ENCODE peak calls at places on chromosomes 3 and 15, in eight cellular contexts. C, S, Y, P, K, F, I and R are unnamed samples. For H3K36me3, the result is how much of the 10 kb centered on the place peaks cover.

GRCh38 chr3:183370391-183370790 is 58.0 kb downstream of the MCF2L2 start:
- DNase-seq in S (no peak), Y (no peak), K (no peak), F (no peak), C (peak), I (no peak), P (no peak), R (no peak)

GRCh38 chr3:177810162-177810623 is 612.9 kb upstream of the TBL1XR1 start:
- DNase-seq in P (no peak), C (peak), I (peak), K (no peak), Y (no peak), F (no peak), S (no peak), R (peak)

GRCh38 chr3:141367038-141367730 is 1.1 kb upstream of the ZBTB38 start:
- DNase-seq in C (peak), P (no peak), F (no peak), Y (no peak), I (peak), K (no peak), S (peak), R (peak)

GRCh38 chr3:21942328-21942727 is 191.3 kb upstream of the ZNF385D start:
- DNase-seq in K (no peak), C (peak), Y (no peak), P (no peak), F (no peak), I (peak), S (no peak), R (peak)

GRCh38 chr3:192169332-192169915 is 557.9 kb downstream of the FGF12 start:
- DNase-seq in I (no peak), F (no peak), C (no peak), Y (no peak), S (no peak), P (no peak), K (no peak), R (no peak)

GRCh38 chr3:50442940-50443579 is 60.4 kb downstream of the CACNA2D2 start:
- DNase-seq in F (no peak), K (peak), C (no peak), Y (peak), P (peak), I (no peak), S (no peak), R (no peak)

GRCh38 chr15:49731187-49731828 is 110.5 kb downstream of the DTWD1 start:
- DNase-seq in F (no peak), S (no peak), C (no peak), P (no peak), I (no peak), K (no peak), Y (no peak), R (no peak)

GRCh38 chr3:172856766-172857742 is 106.5 kb downstream of the ECT2 start:
- DNase-seq in Y (peak), K (peak), S (no peak), F (no peak), I (peak), C (no peak), P (peak), R (no peak)

GRCh38 chr15:61069369-61070075 is 159.6 kb downstream of the RORA start:
- DNase-seq in S (no peak), I (no peak), K (no peak), Y (no peak), C (peak), F (no peak), P (no peak), R (no peak)

GRCh38 chr3:31346542-31346979 is 186.2 kb upstream of the STT3B start:
- DNase-seq in P (no peak), I (no peak), S (no peak), F (no peak), Y (no peak), C (no peak), K (no peak), R (no peak)

GRCh38 chr15:41512512-41513281 is 930 bp downstream of the LTK start:
- DNase-seq in C (no peak), S (no peak), P (peak), Y (peak), F (peak), K (peak), I (no peak), R (no peak)

GRCh38 chr3:30289751-30290150 is 316.6 kb upstream of the TGFBR2 start:
- DNase-seq in F (no peak), S (no peak), C (no peak), K (no peak), Y (no peak), P (no peak), I (no peak), R (no peak)

GRCh38 chr3:66693461-66693912 is 192.7 kb upstream of the LRIG1 start:
- DNase-seq in S (no peak), F (no peak), C (peak), I (peak), P (peak), Y (peak), K (peak), R (no peak)

GRCh38 chr3:54517424-54517823 is 395.1 kb downstream of the CACNA2D3 start:
- DNase-seq in P (no peak), I (no peak), C (no peak), K (no peak), F (no peak), Y (no peak), S (no peak), R (no peak)

GRCh38 chr3:54515439-54516213 is 393.3 kb downstream of the CACNA2D3 start:
- DNase-seq in K (no peak), P (no peak), I (no peak), F (no peak), S (no peak), Y (no peak), C (no peak), R (no peak)

GRCh38 chr3:54511766-54512365 is 389.5 kb downstream of the CACNA2D3 start:
- DNase-seq in F (no peak), C (no peak), Y (no peak), S (no peak), P (no peak), K (no peak), I (no peak), R (no peak)

GRCh38 chr3:54518011-54518675 is 395.8 kb downstream of the CACNA2D3 start:
- DNase-seq in C (no peak), S (no peak), Y (no peak), P (no peak), F (no peak), K (no peak), I (no peak), R (no peak)

DNA sequence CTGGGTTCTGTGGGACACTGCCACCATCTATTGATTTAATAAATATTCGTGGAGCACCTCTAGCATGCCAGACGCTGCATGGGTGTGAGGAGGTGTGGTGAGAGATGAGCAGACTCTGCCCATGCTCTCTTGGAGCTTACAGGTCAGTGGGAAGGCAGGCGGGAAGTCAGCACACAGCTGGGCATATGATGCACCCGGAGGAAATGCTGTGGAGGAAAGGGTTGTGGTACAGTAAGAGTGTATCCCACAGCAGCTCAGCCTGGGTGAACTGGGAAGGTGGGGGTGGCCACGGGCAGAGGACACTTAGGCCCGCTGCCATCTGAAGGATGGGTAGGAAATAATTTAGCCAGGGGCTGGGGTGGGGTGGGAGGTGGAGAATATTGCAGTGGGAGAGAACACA is 392.1 kb downstream of the CACNA2D3 start:
- DNase-seq in F (no peak), I (no peak), K (no peak), C (no peak), Y (no peak), P (no peak), S (no peak), R (no peak)
- TF ChIP-seq CTCF in F (no peak), I (no peak), K (no peak), C (no peak), Y (no peak), P (no peak), S (no peak), R (no peak)

GRCh38 chr15:89799925-89800500 is 14.6 kb downstream of the ANPEP start:
- DNase-seq in Y (no peak), S (no peak), I (no peak), C (no peak), F (no peak), P (no peak), K (no peak), R (no peak)
- H3K36me3 ChIP-seq in Y (under half), S (under half), I (half or more), C (half or more), F (under half), P (under half), K (under half), R (half or more)

GRCh38 chr15:55108858-55109518 is 87.8 kb downstream of the RSL24D1 start:
- DNase-seq in P (peak), K (peak), C (peak), I (peak), F (peak), Y (peak), S (no peak), R (no peak)
- TF ChIP-seq CTCF in P (peak), K (peak), C (peak), I (peak), F (peak), Y (peak), S (peak), R (peak)

GRCh38 chr15:82835391-82835917 is 26.0 kb downstream of the WHAMM start:
- DNase-seq in P (no peak), S (no peak), K (no peak), C (no peak), Y (no peak), F (no peak), I (no peak), R (no peak)

GRCh38 chr15:82833283-82833682 is 23.9 kb downstream of the WHAMM start:
- DNase-seq in C (no peak), K (no peak), I (no peak), P (no peak), S (no peak), Y (no peak), F (no peak), R (no peak)

GRCh38 chr15:82832601-82833209 is 23.3 kb downstream of the WHAMM start:
- DNase-seq in C (peak), F (no peak), Y (no peak), S (peak), I (peak), P (no peak), K (no peak), R (peak)

GRCh38 chr15:82843561-82843960 is 34.1 kb downstream of the WHAMM start:
- DNase-seq in C (no peak), S (no peak), K (no peak), I (no peak), Y (no peak), F (no peak), P (no peak), R (no peak)

GRCh38 chr15:82838096-82838735 is 28.8 kb downstream of the WHAMM start:
- DNase-seq in K (no peak), P (no peak), Y (no peak), C (no peak), F (no peak), S (no peak), I (no peak), R (no peak)
- H3K36me3 ChIP-seq in K (half or more), P (under half), Y (under half), C (under half), F (under half), S (under half), I (under half), R (under half)

DNA sequence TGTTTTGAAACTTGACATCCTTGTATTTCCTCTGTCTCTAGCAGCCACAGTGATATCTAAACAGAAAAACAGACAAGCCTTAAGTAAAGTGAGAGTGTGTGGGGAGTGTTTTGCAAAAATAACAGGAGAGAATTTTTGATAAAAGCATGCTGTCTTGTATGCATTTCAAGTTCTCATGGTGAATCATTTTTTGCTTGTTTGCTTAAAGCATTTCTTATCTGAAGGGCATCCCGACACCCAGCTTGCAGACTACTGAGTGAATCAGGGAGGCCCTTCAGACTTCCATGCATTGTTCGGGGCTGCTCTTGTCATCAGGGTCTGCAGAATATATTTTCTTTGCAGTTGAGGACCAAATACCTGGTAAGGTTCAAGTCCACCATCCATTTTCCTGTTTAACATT is 8.5 kb downstream of the CGNL1 start:
- DNase-seq in Y (no peak), P (no peak), F (no peak), K (no peak), S (no peak), C (peak), I (peak), R (no peak)
- TF ChIP-seq CTCF in Y (no peak), P (no peak), F (no peak), K (no peak), S (no peak), C (no peak), I (no peak), R (no peak)

DNA sequence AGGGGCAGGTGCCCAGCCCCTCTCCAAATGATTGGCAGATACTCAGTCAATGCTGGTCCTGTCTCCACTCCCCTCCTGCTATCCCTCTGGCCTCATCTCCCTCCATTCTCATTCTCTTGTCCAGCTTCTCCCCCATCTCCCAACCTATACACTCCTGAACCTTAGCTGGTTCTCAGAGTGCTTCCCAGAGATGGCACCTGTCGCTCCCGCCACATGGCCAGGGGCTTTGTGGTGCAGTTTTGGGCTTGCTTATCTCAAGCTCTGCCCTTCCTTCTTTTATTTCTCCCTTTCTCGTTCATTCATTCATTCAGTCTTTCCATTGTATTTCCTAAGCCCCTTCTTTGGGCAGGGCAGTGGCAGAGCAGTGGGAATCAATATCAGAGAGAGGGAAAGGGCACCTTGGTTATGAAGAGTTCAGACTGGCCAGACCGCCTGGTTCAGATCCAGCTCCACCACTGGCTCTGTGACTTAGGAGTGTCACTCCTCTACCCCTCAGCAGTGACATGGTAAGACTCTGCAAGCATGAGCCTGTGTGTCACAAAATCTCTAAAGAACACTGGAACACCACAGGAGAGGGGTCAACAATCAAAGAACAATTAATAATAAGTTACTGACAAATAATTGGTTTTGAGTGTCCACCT is 20.2 kb upstream of the CXCR6 start:
- DNase-seq in Y (no peak), K (no peak), C (no peak), F (no peak), P (no peak), I (no peak), S (no peak), R (no peak)
- H3K36me3 ChIP-seq in Y (under half), K (half or more), C (under half), F (under half), P (under half), I (under half), S (under half), R (under half)

DNA sequence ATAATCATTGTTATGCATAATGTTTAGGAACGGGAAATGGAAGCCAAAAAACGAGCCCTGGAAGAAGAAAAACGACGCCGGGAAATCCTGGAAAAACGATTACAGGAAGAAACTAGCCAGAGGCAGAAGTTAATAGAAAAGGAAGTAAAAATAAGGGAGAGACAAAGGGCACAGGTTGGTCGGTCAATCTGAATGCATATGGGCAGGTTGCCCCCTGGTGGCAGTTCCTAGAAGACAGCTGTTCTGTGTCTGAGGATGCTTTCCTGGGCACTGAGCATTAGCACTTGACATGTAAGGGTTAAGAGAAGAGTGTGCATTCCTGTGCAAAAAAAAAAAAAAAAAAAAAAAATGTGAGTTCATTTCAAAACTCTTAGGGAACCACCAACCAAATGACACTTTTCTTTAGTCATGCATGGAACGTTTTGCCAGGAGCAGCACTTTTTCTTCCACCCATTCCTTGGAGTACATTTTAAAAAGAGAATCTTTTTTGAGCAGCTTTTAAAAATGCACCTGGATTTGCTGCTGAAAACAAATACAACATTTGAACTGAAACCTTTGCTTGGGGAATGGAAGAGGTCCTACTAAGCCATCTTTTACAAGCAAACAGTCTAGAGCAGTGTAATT is 11.1 kb upstream of the ABHD10 start:
- DNase-seq in C (peak), K (peak), F (peak), Y (peak), S (peak), P (peak), I (peak), R (no peak)
- TF ChIP-seq CTCF in C (peak), K (peak), F (peak), Y (peak), S (peak), P (peak), I (peak), R (peak)

GRCh38 chr3:194447657-194448056 is 39.1 kb downstream of the ATP13A3 start:
- DNase-seq in S (no peak), Y (no peak), K (no peak), C (no peak), I (no peak), F (no peak), P (no peak), R (no peak)

GRCh38 chr3:194446754-194447153 is 40.0 kb downstream of the ATP13A3 start:
- DNase-seq in Y (no peak), C (no peak), K (no peak), I (no peak), P (no peak), F (no peak), S (no peak), R (no peak)

GRCh38 chr3:194447161-194447560 is 39.6 kb downstream of the ATP13A3 start:
- DNase-seq in F (no peak), P (no peak), S (no peak), Y (no peak), K (peak), C (no peak), I (no peak), R (no peak)

GRCh38 chr3:194450341-194450740 is 36.5 kb downstream of the ATP13A3 start:
- DNase-seq in Y (no peak), C (no peak), I (no peak), P (no peak), F (no peak), K (no peak), S (no peak), R (no peak)

DNA sequence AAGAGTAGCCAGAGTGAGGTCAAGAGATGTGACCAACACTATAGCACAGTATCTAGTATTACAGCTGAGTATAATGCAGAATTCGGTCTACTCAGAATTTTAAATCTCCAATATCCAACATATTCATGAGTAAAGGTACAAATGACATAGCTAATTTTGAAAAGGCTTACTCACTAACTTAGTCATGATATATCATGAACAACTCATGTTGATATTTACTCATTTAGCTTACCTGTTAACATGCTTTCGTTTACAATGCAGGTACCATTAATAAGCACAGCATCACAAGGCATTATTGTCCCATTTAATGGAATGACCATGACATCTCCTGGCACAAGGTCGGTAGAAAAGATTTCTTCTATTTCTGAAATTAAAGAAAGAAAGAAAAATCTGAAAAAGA is 36.9 kb downstream of the ATP13A3 start:
- DNase-seq in F (no peak), C (no peak), S (no peak), K (no peak), P (no peak), I (no peak), Y (no peak), R (no peak)
- H3K36me3 ChIP-seq in F (under half), C (under half), S (under half), K (half or more), P (half or more), I (half or more), Y (half or more), R (under half)